ENCODE peak calls at places on chromosomes 6 and 20, in six cellular contexts. R, Z, A, L, W and I are unnamed samples.

GRCh38 chr20:43915209-43916072 is 789 bp downstream of the TOX2 start:
- DNase-seq in R (no peak), Z (no peak), A (peak), L (peak), W (peak), I (no peak)

GRCh38 chr20:16675165-16675564 is 54.7 kb upstream of the SNRPB2 start:
- DNase-seq in R (no peak), Z (no peak), A (no peak), L (no peak), W (no peak), I (no peak)

GRCh38 chr6:40295251-40295949 is 291.8 kb downstream of the LRFN2 start:
- DNase-seq in R (no peak), Z (no peak), A (no peak), L (no peak), W (no peak), I (no peak)

GRCh38 chr6:159935065-159935464 is 33.8 kb upstream of the IGF2R start:
- DNase-seq in R (no peak), Z (no peak), A (no peak), L (no peak), W (no peak), I (peak)

GRCh38 chr20:25584905-25585704 is at the start of gene NINL:
- DNase-seq in R (no peak), Z (no peak), A (peak), L (peak), W (peak), I (peak)

GRCh38 chr6:35177586-35177985 is 36.2 kb upstream of the SCUBE3 start:
- DNase-seq in R (peak), Z (no peak), A (no peak), L (no peak), W (no peak), I (no peak)

GRCh38 chr20:63767456-63767855 is 27.9 kb downstream of the SLC2A4RG start:
- DNase-seq in R (no peak), Z (no peak), A (no peak), L (no peak), W (no peak), I (no peak)

GRCh38 chr6:132812255-132812732 is 2.1 kb upstream of the RPS12 start:
- DNase-seq in R (no peak), Z (no peak), A (no peak), L (no peak), W (no peak), I (no peak)

GRCh38 chr20:38581013-38581412 is at the start of gene ADIG:
- DNase-seq in R (no peak), Z (no peak), A (peak), L (no peak), W (no peak), I (no peak)

GRCh38 chr6:34177181-34177591 is 31.3 kb upstream of the GRM4 start:
- DNase-seq in R (no peak), Z (no peak), A (no peak), L (no peak), W (no peak), I (no peak)

GRCh38 chr20:62984666-62985065 is 22.1 kb downstream of the BHLHE23 start:
- DNase-seq in R (no peak), Z (no peak), A (no peak), L (no peak), W (no peak), I (no peak)

GRCh38 chr6:39018103-39018502 is 30.5 kb upstream of the GLP1R start:
- DNase-seq in R (no peak), Z (no peak), A (no peak), L (no peak), W (no peak), I (no peak)

GRCh38 chr6:56650191-56650590 is 7.5 kb upstream of the DST start:
- DNase-seq in R (no peak), Z (no peak), A (no peak), L (no peak), W (no peak), I (no peak)

GRCh38 chr20:18719426-18719825 is 94.2 kb upstream of the SCP2D1 start:
- DNase-seq in R (no peak), Z (no peak), A (no peak), L (no peak), W (no peak), I (no peak)

GRCh38 chr6:47484616-47485015 is 7.0 kb downstream of the CD2AP start:
- DNase-seq in R (peak), Z (no peak), A (no peak), L (no peak), W (no peak), I (peak)

GRCh38 chr6:86888311-86888710 is 49.0 kb upstream of the HTR1E start:
- DNase-seq in R (no peak), Z (no peak), A (no peak), L (peak), W (no peak), I (no peak)

GRCh38 chr6:68468244-68468884 is 166.7 kb upstream of the ADGRB3 start:
- DNase-seq in R (no peak), Z (no peak), A (peak), L (peak), W (no peak), I (no peak)

GRCh38 chr20:48749437-48749836 is 78.4 kb downstream of the PREX1 start:
- DNase-seq in R (no peak), Z (no peak), A (no peak), L (no peak), W (no peak), I (no peak)